ENCODE peak calls at places on chromosome 21, in ten cellular contexts. W is HCT116, R is uterus, N is H54, G is GM12892, T is esophagus muscularis mucosa, F is heart left ventricle, M is lower leg skin, D is body of pancreas, B is ovary. E is an unnamed sample.
A peak's percentile ranks its signal among the peaks of the same experiment; 100 is the strongest.

GRCh38 chr21:44466351-44466954 is 11.1 kb downstream of the LRRC3 start:
- DNase-seq in B (no peak), W (no peak), M (no peak), F (no peak), N (no peak), T (no peak), G (no peak), R (no peak), D (no peak), E (no peak)

GRCh38 chr21:27532081-27532480 is 565.2 kb upstream of the ADAMTS5 start:
- DNase-seq in W (no peak), R (no peak), N (peak; percentile 7), D (peak; percentile 53), B (no peak), M (no peak), F (no peak), G (no peak), T (no peak), E (no peak)

GRCh38 chr21:44876849-44877575 is 3.5 kb upstream of the PTTG1IP start:
- DNase-seq in B (no peak), T (no peak), D (no peak), R (no peak), W (no peak), G (no peak), M (no peak), N (no peak), F (no peak), E (no peak)

GRCh38 chr21:44259082-44259705 is 2.5 kb downstream of the DNMT3L start:
- DNase-seq in F (peak; percentile 40), T (peak; percentile 77), W (no peak), M (no peak), R (no peak), D (no peak), N (no peak), B (no peak), G (peak; percentile 2), E (no peak)

GRCh38 chr21:16402752-16403151 is 673.0 kb downstream of the USP25 start:
- DNase-seq in F (no peak), W (no peak), N (no peak), D (no peak), R (no peak), T (no peak), B (no peak), G (no peak), M (no peak), E (no peak)

GRCh38 chr21:41167348-41168342 is at the start of gene BACE2:
- DNase-seq in M (peak; percentile 96), R (peak; percentile 79), D (peak; percentile 87), W (no peak), T (peak; percentile 95), G (peak; percentile 45), B (peak; percentile 80), F (peak; percentile 87), N (peak; percentile 80), E (peak; percentile 69)

GRCh38 chr21:41141031-41141457 is 26.9 kb upstream of the BACE2 start:
- DNase-seq in N (no peak), B (no peak), T (no peak), M (no peak), R (no peak), F (no peak), W (no peak), G (no peak), D (no peak), E (no peak)

GRCh38 chr21:21818898-21819297 is 820.7 kb downstream of the NCAM2 start:
- DNase-seq in G (no peak), T (no peak), M (no peak), B (no peak), N (no peak), D (no peak), F (no peak), R (no peak), W (no peak), E (no peak)

DNA sequence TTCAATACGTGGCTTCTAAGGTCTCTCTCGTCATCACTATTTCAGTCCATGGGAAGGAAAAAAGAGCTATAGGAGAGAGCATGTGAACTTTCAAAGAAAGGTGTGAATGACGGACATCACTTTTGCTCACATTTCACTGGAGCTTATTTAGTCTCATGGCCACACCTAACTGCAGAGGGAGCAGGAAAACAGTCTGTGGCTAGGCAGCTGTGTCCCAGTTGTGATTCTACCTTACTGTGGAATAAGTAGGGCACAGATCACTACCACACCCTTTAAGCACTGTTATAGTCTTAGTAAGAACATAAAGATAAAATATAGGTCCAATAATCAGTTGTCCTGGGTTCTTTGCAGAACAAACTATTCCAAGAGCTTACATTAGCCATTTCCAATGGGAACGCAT is 192.9 kb downstream of the NRIP1 start:
- DNase-seq in R (no peak), B (no peak), G (no peak), T (no peak), N (no peak), D (no peak), F (no peak), M (no peak), W (no peak), E (no peak)
- TF ChIP-seq POLR2A in R (no peak), B (no peak), G (no peak), T (no peak), N (no peak), D (no peak), F (no peak), M (no peak), W (no peak), E (no peak)

GRCh38 chr21:32411366-32412161 is 942 bp upstream of the EVA1C start:
- DNase-seq in M (peak; percentile 99), R (peak; percentile 93), W (no peak), D (peak; percentile 93), B (peak; percentile 92), G (no peak), F (peak; percentile 96), T (peak; percentile 96), N (peak; percentile 61), E (peak; percentile 90)

GRCh38 chr21:32413697-32414578 is 1.4 kb downstream of the EVA1C start:
- DNase-seq in T (no peak), F (no peak), W (no peak), G (no peak), R (peak; percentile 64), D (peak; percentile 25), M (no peak), N (no peak), B (peak; percentile 31), E (no peak)

GRCh38 chr21:32414579-32415358 is 2.3 kb downstream of the EVA1C start:
- DNase-seq in B (no peak), T (no peak), W (no peak), G (no peak), M (no peak), N (no peak), D (no peak), F (no peak), R (no peak), E (peak; percentile 41)

GRCh38 chr21:32412162-32412997 is at the start of gene EVA1C:
- DNase-seq in T (no peak), W (no peak), F (peak; percentile 86), N (peak; percentile 84), D (peak; percentile 73), G (no peak), R (peak; percentile 77), M (peak; percentile 95), B (peak; percentile 79), E (peak; percentile 64)

DNA sequence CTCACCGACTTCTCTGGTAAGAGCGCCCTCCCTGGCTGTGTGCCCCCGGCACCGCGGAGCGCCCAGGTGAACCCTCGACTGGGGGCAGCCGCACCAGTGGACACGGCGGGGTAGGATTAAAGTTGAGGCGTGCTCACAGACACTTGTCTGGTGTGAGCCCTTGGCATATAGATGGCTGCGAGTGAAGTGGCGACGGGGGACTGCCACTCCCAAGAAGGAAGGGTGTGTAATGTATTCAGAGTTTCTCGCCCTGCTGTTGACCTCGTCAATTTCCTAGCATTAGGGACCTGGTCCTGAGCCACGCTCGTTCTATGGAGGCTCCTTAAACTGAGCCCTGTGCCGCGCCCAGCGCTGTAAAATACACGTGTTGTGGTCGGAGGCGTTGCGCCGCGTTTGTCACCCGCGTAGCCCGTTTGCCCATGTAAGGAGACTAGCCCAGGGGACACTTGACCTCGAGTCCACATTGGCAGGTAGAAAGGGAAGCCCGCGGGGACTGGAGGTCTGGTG is 545 bp downstream of the EVA1C start:
- DNase-seq in R (peak; percentile 61), N (no peak), G (no peak), M (peak; percentile 93), D (peak; percentile 48), W (no peak), T (no peak), F (peak; percentile 72), B (peak; percentile 67), E (peak; percentile 65)
- TF ChIP-seq POLR2A in R (no peak), N (no peak), G (no peak), M (no peak), D (peak; percentile 32), W (no peak), T (no peak), F (no peak), B (no peak), E (no peak)

GRCh38 chr21:46056450-46056903 is 41.4 kb upstream of the COL6A2 start:
- DNase-seq in M (peak; percentile 94), G (no peak), F (peak; percentile 88), T (peak; percentile 95), W (no peak), B (peak; percentile 94), N (no peak), R (peak; percentile 97), D (peak; percentile 35), E (no peak)
- TF ChIP-seq POLR2A in M (no peak), G (no peak), F (no peak), T (peak; percentile 42), W (no peak), B (peak; percentile 59), N (no peak), R (peak; percentile 70), D (no peak), E (no peak)

GRCh38 chr21:29007135-29007534 is 12.0 kb downstream of the RWDD2B start:
- DNase-seq in D (no peak), M (no peak), R (no peak), N (no peak), F (no peak), W (no peak), B (no peak), G (no peak), T (no peak), E (no peak)

GRCh38 chr21:29008373-29008772 is 10.8 kb downstream of the RWDD2B start:
- DNase-seq in G (no peak), M (no peak), D (no peak), N (no peak), R (no peak), B (no peak), F (no peak), W (no peak), T (no peak), E (no peak)

GRCh38 chr21:29007801-29008200 is 11.3 kb downstream of the RWDD2B start:
- DNase-seq in D (no peak), R (no peak), F (no peak), B (no peak), G (no peak), N (no peak), T (no peak), M (no peak), W (no peak), E (no peak)

GRCh38 chr21:29005696-29006095 is 13.0 kb upstream of the LTN1 start:
- DNase-seq in B (no peak), W (no peak), T (peak; percentile 74), D (no peak), N (no peak), R (no peak), G (no peak), F (no peak), M (no peak), E (no peak)

DNA sequence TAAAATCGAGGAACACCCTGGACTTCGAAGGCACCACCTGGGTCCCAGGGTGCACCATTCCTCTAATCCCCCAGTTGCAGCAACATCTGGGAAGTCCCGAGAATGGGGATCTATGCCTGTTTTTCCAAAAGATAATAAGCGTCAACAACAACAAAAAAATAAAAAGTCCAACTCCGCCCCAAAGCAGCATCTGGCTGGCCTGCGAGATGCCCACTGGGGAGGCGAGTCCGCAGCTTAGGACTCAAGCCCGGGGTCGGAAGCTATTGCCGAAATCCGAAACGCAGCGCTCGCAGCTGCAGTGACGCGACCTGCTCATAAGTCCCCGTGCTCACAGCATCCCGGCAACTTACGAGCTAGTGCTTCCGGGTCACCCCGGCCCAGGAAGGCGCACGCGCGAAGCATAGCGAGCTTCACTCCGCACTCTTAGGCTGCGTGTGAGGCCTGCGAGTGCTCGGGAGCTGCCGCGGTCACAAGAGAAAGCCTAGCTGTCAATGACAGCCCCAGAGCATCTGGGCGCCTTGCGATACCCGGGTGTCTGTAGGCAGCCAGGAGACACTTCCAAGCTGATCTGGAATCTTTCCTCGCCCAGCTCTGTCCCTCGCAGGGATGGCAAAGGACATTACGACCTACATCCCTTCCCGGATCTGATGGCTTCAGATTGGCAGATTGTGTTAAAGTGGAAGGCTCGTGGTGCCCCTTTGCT is 9.9 kb upstream of the LTN1 start:
- DNase-seq in T (peak; percentile 99), W (peak; percentile 92), G (peak; percentile 85), N (no peak), F (peak; percentile 97), B (peak; percentile 95), R (peak; percentile 95), D (peak; percentile 95), M (peak; percentile 99), E (peak; percentile 97)
- TF ChIP-seq POLR2A in T (peak; percentile 95), W (peak; percentile 98), G (peak; percentile 99), N (peak; percentile 75), F (no peak), B (peak; percentile 98), R (peak; percentile 94), D (peak; percentile 99), M (peak; percentile 80), E (peak; percentile 98)

E was measured in erythroblast.